ENCODE peak calls at places on chromosomes 3 and 15, in five cellular contexts. Z is upper lobe of left lung, D is tibial nerve, P is transverse colon, X is stomach. L is an unnamed sample.

GRCh38 chr3:83216919-83217594 is 1455.6 kb upstream of the GBE1 start:
- DNase-seq in D (no peak), X (no peak), Z (no peak), P (no peak), L (no peak)

GRCh38 chr3:171508676-171509075 is 48.5 kb upstream of the TNIK start:
- DNase-seq in Z (no peak), D (no peak), X (no peak), P (no peak), L (no peak)

GRCh38 chr3:159989973-159990846 is 1.6 kb downstream of the IL12A start:
- DNase-seq in P (no peak), Z (no peak), X (no peak), D (no peak), L (no peak)

GRCh38 chr3:151770941-151771340 is 37.2 kb downstream of the AADACL2 start:
- DNase-seq in D (peak), X (peak), P (peak), Z (peak), L (no peak)

GRCh38 chr15:64460206-64460736 is at the start of gene ZNF609:
- DNase-seq in Z (peak), D (peak), P (peak), X (peak), L (peak)

GRCh38 chr15:77099741-77100463 is 29.0 kb upstream of the TSPAN3 start:
- DNase-seq in Z (no peak), P (no peak), D (no peak), X (no peak), L (no peak)

GRCh38 chr3:129897026-129897425 is 3.5 kb upstream of the TMCC1 start:
- DNase-seq in P (no peak), D (no peak), X (no peak), Z (no peak), L (no peak)

GRCh38 chr3:183845608-183846288 is 20.4 kb upstream of the MAP6D1 start:
- DNase-seq in P (no peak), X (no peak), D (no peak), Z (no peak), L (no peak)

GRCh38 chr15:48803877-48804276 is 7.0 kb downstream of the CEP152 start:
- DNase-seq in D (no peak), Z (no peak), P (no peak), X (no peak), L (no peak)

GRCh38 chr15:65409284-65409631 is 13.5 kb downstream of the IGDCC4 start:
- DNase-seq in Z (no peak), D (no peak), P (no peak), X (no peak), L (no peak)

GRCh38 chr3:15629860-15630597 is 28.5 kb downstream of the BTD start:
- DNase-seq in D (peak), Z (peak), X (peak), P (peak), L (no peak)

GRCh38 chr3:14391033-14391432 is 11.4 kb upstream of the SLC6A6 start:
- DNase-seq in D (peak), P (no peak), X (no peak), Z (peak), L (no peak)

GRCh38 chr3:105988540-105988939 is 119.7 kb upstream of the CBLB start:
- DNase-seq in Z (no peak), P (no peak), X (no peak), D (no peak), L (no peak)

GRCh38 chr3:64932666-64933342 is 245.0 kb upstream of the ADAMTS9 start:
- DNase-seq in Z (no peak), P (no peak), D (no peak), X (no peak), L (no peak)

GRCh38 chr3:88988906-88989305 is 118.5 kb upstream of the EPHA3 start:
- DNase-seq in X (no peak), Z (no peak), P (no peak), D (no peak), L (no peak)

GRCh38 chr3:102979202-102979601 is 544.4 kb downstream of the ZPLD1 start:
- DNase-seq in D (no peak), X (no peak), P (no peak), Z (no peak), L (no peak)

GRCh38 chr3:127959873-127960272 is 44.8 kb downstream of the KBTBD12 start:
- DNase-seq in P (peak), Z (peak), D (no peak), X (peak), L (no peak)

GRCh38 chr15:31510003-31510402 is 183.4 kb downstream of the KLF13 start:
- DNase-seq in D (peak), Z (no peak), P (no peak), X (no peak), L (no peak)

GRCh38 chr3:118408431-118408830 is 626.2 kb downstream of the IGSF11 start:
- DNase-seq in X (no peak), D (no peak), Z (no peak), P (no peak), L (no peak)

GRCh38 chr3:21752749-21753347 is 1.8 kb upstream of the ZNF385D start:
- DNase-seq in Z (no peak), X (no peak), P (no peak), D (no peak), L (no peak)

GRCh38 chr3:153680526-153680925 is 440.7 kb upstream of the ARHGEF26 start:
- DNase-seq in Z (no peak), X (no peak), D (no peak), P (no peak), L (no peak)

GRCh38 chr3:70982700-70983140 is 600.8 kb downstream of the FOXP1 start:
- DNase-seq in X (peak), Z (peak), D (peak), P (no peak), L (peak)

GRCh38 chr3:13281657-13282527 is 138.2 kb downstream of the NUP210 start:
- DNase-seq in Z (no peak), D (no peak), P (peak), X (no peak), L (no peak)

GRCh38 chr3:129651316-129652202 is 45.1 kb upstream of the PLXND1 start:
- DNase-seq in Z (no peak), P (no peak), X (no peak), D (no peak), L (no peak)

GRCh38 chr3:150132101-150132749 is 161.5 kb upstream of the PFN2 start:
- DNase-seq in D (no peak), X (no peak), Z (no peak), P (no peak), L (no peak)

GRCh38 chr3:119184808-119185690 is 11.7 kb downstream of the UPK1B start:
- DNase-seq in D (no peak), X (no peak), P (no peak), Z (no peak), L (no peak)

GRCh38 chr15:42155546-42156265 is 730 bp downstream of the PLA2G4F start:
- DNase-seq in P (peak), Z (no peak), D (no peak), X (peak), L (no peak)

GRCh38 chr3:184537885-184538599 is 23.5 kb upstream of the EPHB3 start:
- DNase-seq in D (no peak), Z (no peak), P (no peak), X (no peak), L (no peak)

GRCh38 chr15:63054281-63054683 is 11.7 kb downstream of the TPM1 start:
- DNase-seq in X (no peak), Z (no peak), P (no peak), D (no peak), L (no peak)

GRCh38 chr3:58173670-58174472 is 36.9 kb downstream of the DNASE1L3 start:
- DNase-seq in D (no peak), Z (peak), P (peak), X (peak), L (no peak)

GRCh38 chr3:71684752-71685151 is 40.5 kb downstream of the EIF4E3 start:
- DNase-seq in Z (no peak), P (no peak), D (peak), X (no peak), L (no peak)

GRCh38 chr15:59632714-59633113 is 21.1 kb downstream of the GCNT3 start:
- DNase-seq in D (no peak), P (no peak), X (no peak), Z (no peak), L (no peak)

GRCh38 chr15:23565395-23566069 is at the start of gene MKRN3:
- DNase-seq in P (peak), Z (no peak), X (no peak), D (no peak), L (no peak)

GRCh38 chr3:4006288-4006687 is 207.1 kb downstream of the LRRN1 start:
- DNase-seq in D (no peak), Z (no peak), X (no peak), P (no peak), L (no peak)

GRCh38 chr3:114442251-114442650 is 148.4 kb downstream of the TIGIT start:
- DNase-seq in X (no peak), P (no peak), Z (no peak), D (no peak), L (no peak)

GRCh38 chr3:50010959-50011358 is 71.0 kb downstream of the RBM6 start:
- DNase-seq in Z (no peak), D (no peak), X (no peak), P (no peak), L (no peak)

GRCh38 chr15:90910441-90911301 is 7.6 kb downstream of the MAN2A2 start:
- DNase-seq in D (no peak), P (no peak), X (no peak), Z (no peak), L (no peak)

GRCh38 chr3:156674046-156674910 is at the start of gene TIPARP:
- DNase-seq in X (peak), Z (peak), D (peak), P (peak), L (peak)
- TF ChIP-seq EP300 in X (peak), Z (peak), D (peak), P (peak), L (no peak)

GRCh38 chr15:69319384-69320375 is 21.0 kb downstream of the PAQR5 start:
- DNase-seq in P (no peak), X (no peak), D (no peak), Z (no peak), L (no peak)
- TF ChIP-seq POLR2A in P (no peak), X (no peak), D (no peak), Z (no peak), L (no peak)

GRCh38 chr15:80778964-80779657 is at the start of gene CEMIP:
- DNase-seq in P (peak), X (peak), D (peak), Z (peak), L (peak)
- TF ChIP-seq EP300 in P (no peak), X (no peak), D (no peak), Z (no peak), L (no peak)

GRCh38 chr3:45546223-45546622 is 48.3 kb upstream of the LIMD1 start:
- DNase-seq in P (no peak), D (no peak), X (no peak), Z (no peak), L (no peak)

GRCh38 chr3:45547764-45548683 is 46.5 kb upstream of the LIMD1 start:
- DNase-seq in D (peak), Z (peak), X (no peak), P (no peak), L (no peak)

GRCh38 chr3:45546636-45547201 is 47.8 kb upstream of the LIMD1 start:
- DNase-seq in X (no peak), Z (no peak), P (no peak), D (no peak), L (no peak)

GRCh38 chr3:45548724-45549123 is 45.8 kb upstream of the LIMD1 start:
- DNase-seq in P (no peak), Z (no peak), X (no peak), D (no peak), L (no peak)

DNA sequence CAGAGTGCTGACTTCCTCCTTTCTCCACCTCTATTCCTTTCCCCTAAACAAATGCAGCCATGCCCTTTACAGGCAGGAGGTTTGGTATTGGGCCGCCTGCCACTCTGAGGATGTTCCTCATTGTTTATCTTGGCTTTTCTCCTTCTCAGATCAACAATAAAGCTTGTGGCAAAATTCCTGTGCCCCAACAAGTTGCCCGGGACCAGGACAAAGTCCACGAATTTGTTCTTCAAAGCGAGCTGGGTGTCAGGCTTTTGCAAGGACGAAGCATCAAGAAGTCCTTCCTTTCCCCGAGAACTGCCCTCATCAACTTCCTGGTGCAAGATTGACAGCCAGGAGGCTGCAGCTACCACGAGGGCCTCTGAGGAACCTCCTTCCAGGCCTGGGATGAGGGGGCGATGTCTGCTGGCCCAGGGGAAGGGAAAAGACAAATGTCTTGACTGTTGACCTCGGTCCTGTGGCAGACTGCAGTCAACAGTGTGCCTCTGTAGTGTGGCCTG is 47.3 kb upstream of the LIMD1 start:
- DNase-seq in Z (no peak), X (peak), D (no peak), P (no peak), L (no peak)
- TF ChIP-seq POLR2A in Z (no peak), X (no peak), D (no peak), P (no peak), L (no peak)

L was measured in suprapubic skin.